ENCODE peak calls at places on chromosomes 3 and 15, in eight cellular contexts. M is upper lobe of left lung, E is ovary, U is A549, G is esophagus muscularis mucosa, N is HepG2, T is K562, F is suprapubic skin. S is an unnamed sample.

GRCh38 chr3:113064183-113064582 is 73.4 kb downstream of the GTPBP8 start:
- DNase-seq in M (no peak), E (peak; percentile 43), U (no peak), G (no peak), N (no peak), T (no peak), F (no peak), S (no peak)

GRCh38 chr3:127226946-127227842 is 34.3 kb downstream of the PRR23E start:
- DNase-seq in M (peak; percentile 34), E (no peak), U (peak; percentile 4), G (peak; percentile 85), N (peak; percentile 7), T (peak; percentile 16), F (no peak), S (no peak)

GRCh38 chr15:74258456-74259323 is 22.6 kb downstream of the CCDC33 start:
- DNase-seq in M (no peak), E (no peak), U (no peak), G (no peak), N (no peak), T (no peak), F (no peak), S (no peak)

GRCh38 chr3:154684021-154684420 is 254.0 kb upstream of the GPR149 start:
- DNase-seq in M (no peak), E (no peak), U (no peak), G (no peak), N (peak; percentile 5), T (no peak), F (no peak), S (no peak)

GRCh38 chr3:156614642-156615511 is 59.5 kb upstream of the TIPARP start:
- DNase-seq in M (no peak), E (no peak), U (no peak), G (no peak), N (no peak), T (no peak), F (no peak), S (no peak)

GRCh38 chr15:79017953-79018352 is 72.6 kb downstream of the RASGRF1 start:
- DNase-seq in M (peak; percentile 34), E (no peak), U (no peak), G (no peak), N (no peak), T (no peak), F (no peak), S (no peak)

GRCh38 chr3:197394464-197395321 is 96.3 kb upstream of the DLG1 start:
- DNase-seq in M (no peak), E (peak; percentile 69), U (no peak), G (no peak), N (no peak), T (peak; percentile 35), F (no peak), S (no peak)

GRCh38 chr15:75065851-75066509 is 42.6 kb downstream of the PPCDC start:
- DNase-seq in M (no peak), E (no peak), U (no peak), G (no peak), N (peak; percentile 44), T (peak; percentile 82), F (no peak), S (no peak)

GRCh38 chr3:187211532-187212274 is 14.4 kb downstream of the RTP1 start:
- DNase-seq in M (no peak), E (no peak), U (no peak), G (no peak), N (no peak), T (no peak), F (no peak), S (no peak)

GRCh38 chr3:11480663-11481298 is 162.9 kb downstream of the VGLL4 start:
- DNase-seq in M (no peak), E (no peak), U (no peak), G (no peak), N (peak; percentile 59), T (peak; percentile 35), F (no peak), S (peak; percentile 15)

GRCh38 chr3:52225452-52226228 is at the start of gene TLR9:
- DNase-seq in M (no peak), E (no peak), U (no peak), G (no peak), N (no peak), T (no peak), F (peak; percentile 49), S (peak; percentile 63)

GRCh38 chr3:58868101-58868779 is 181.6 kb downstream of the CFAP20DC start:
- DNase-seq in M (no peak), E (no peak), U (no peak), G (no peak), N (no peak), T (no peak), F (no peak), S (no peak)

GRCh38 chr15:99566157-99566900 is 545 bp downstream of the MEF2A start:
- DNase-seq in M (peak; percentile 83), E (peak; percentile 37), U (no peak), G (no peak), N (no peak), T (peak; percentile 63), F (peak; percentile 80), S (peak; percentile 41)

GRCh38 chr3:111831840-111832239 is 27.2 kb upstream of the PHLDB2 start:
- DNase-seq in M (no peak), E (no peak), U (no peak), G (peak; percentile 66), N (no peak), T (no peak), F (no peak), S (no peak)

GRCh38 chr15:79989682-79990081 is 18.7 kb upstream of the BCL2A1 start:
- DNase-seq in M (no peak), E (no peak), U (no peak), G (no peak), N (no peak), T (no peak), F (no peak), S (no peak)

GRCh38 chr3:158918008-158918407 is 116.2 kb downstream of the MFSD1 start:
- DNase-seq in M (no peak), E (no peak), U (peak; percentile 53), G (peak; percentile 55), N (peak; percentile 45), T (peak; percentile 28), F (no peak), S (peak; percentile 24)

GRCh38 chr3:104396974-104397669 is 969.6 kb upstream of the ALCAM start:
- DNase-seq in M (no peak), E (no peak), U (peak; percentile 26), G (no peak), N (no peak), T (no peak), F (no peak), S (no peak)

GRCh38 chr3:60755094-60755493 is 496.2 kb downstream of the FHIT start:
- DNase-seq in M (no peak), E (no peak), U (peak; percentile 8), G (no peak), N (peak; percentile 31), T (no peak), F (no peak), S (no peak)

GRCh38 chr15:43281926-43282602 is 15.3 kb upstream of the TGM5 start:
- DNase-seq in M (no peak), E (no peak), U (no peak), G (no peak), N (no peak), T (no peak), F (no peak), S (no peak)

GRCh38 chr3:20930034-20930433 is 744.0 kb upstream of the SGO1 start:
- DNase-seq in M (no peak), E (no peak), U (no peak), G (no peak), N (no peak), T (peak; percentile 14), F (no peak), S (no peak)

GRCh38 chr15:90845201-90845949 is 23.0 kb upstream of the FURIN start:
- DNase-seq in M (no peak), E (no peak), U (peak; percentile 60), G (no peak), N (no peak), T (peak; percentile 49), F (no peak), S (peak; percentile 29)

GRCh38 chr3:109098245-109098644 is 19.7 kb downstream of the MORC1 start:
- DNase-seq in M (no peak), E (no peak), U (peak; percentile 28), G (no peak), N (peak; percentile 7), T (no peak), F (no peak), S (peak; percentile 27)

GRCh38 chr15:69060041-69060481 is 45.6 kb downstream of the NOX5 start:
- DNase-seq in M (no peak), E (no peak), U (no peak), G (no peak), N (no peak), T (no peak), F (no peak), S (peak; percentile 63)

GRCh38 chr15:23039917-23040281 is 530 bp upstream of the TUBGCP5 start:
- DNase-seq in M (no peak), E (no peak), U (no peak), G (no peak), N (no peak), T (no peak), F (peak; percentile 71), S (no peak)

DNA sequence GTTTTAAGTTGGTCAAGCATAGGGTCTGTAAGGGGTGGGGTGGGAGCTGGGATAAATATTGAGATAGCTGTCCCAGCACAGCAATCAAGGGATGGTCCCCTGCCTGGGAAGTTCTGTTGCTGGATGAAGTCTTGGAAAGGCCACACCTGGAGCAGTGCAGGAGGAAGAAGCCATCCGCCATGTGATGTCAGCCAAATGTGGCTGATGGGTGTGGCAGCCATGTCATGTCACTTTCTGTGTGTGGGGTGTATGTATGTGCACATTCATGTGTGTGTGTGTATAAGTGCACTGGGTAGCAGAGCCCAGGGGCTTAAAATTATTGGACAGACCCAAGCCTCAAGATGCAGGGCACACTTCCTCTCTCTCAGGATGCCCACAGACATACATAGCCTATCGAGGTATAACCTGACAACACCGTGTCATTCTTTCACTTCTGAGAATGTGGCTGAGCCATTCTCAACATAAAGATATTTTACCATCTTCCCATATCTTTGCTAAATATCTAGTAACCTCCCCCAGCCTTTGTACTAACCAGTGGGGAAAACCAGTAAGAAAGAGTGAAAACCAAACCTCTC is 11.4 kb downstream of the TNFSF10 start:
- DNase-seq in M (no peak), E (no peak), U (no peak), G (no peak), N (no peak), T (no peak), F (no peak), S (no peak)
- H3K27ac ChIP-seq in M (peak overlapping the region; percentile 83), E (no peak overlapping the region), U (no peak overlapping the region), G (no peak overlapping the region), N (no peak overlapping the region), T (no peak overlapping the region), F (peak overlapping the region; percentile 3), S (peak overlapping the region; percentile 82)

GRCh38 chr3:143078883-143079282 is 40.7 kb upstream of the CHST2 start:
- DNase-seq in M (no peak), E (no peak), U (peak; percentile 12), G (peak; percentile 60), N (no peak), T (no peak), F (no peak), S (no peak)
- TF ChIP-seq EP300 in M (no peak), E (no peak), U (no peak), G (no peak), N (no peak), T (no peak), F (no peak), S (no peak)

GRCh38 chr3:149596136-149596770 is 61.6 kb downstream of the WWTR1 start:
- DNase-seq in M (no peak), E (no peak), U (no peak), G (no peak), N (no peak), T (no peak), F (no peak), S (no peak)
- H3K27ac ChIP-seq in M (peak overlapping the region; percentile 12), E (no peak overlapping the region), U (peak overlapping the region; percentile 76), G (peak overlapping the region; percentile 27), N (no peak overlapping the region), T (no peak overlapping the region), F (no peak overlapping the region), S (peak overlapping the region; percentile 10)

GRCh38 chr3:65252266-65252665 is 564.5 kb upstream of the ADAMTS9 start:
- DNase-seq in M (no peak), E (no peak), U (no peak), G (no peak), N (no peak), T (no peak), F (no peak), S (no peak)
- TF ChIP-seq EP300 in M (no peak), E (no peak), U (no peak), G (no peak), N (no peak), T (no peak), F (no peak), S (no peak)

S was measured in transverse colon.